ENCODE peak calls at places on chromosome X, in four cellular contexts. U, A, B and I are unnamed samples.

GRCh38 chrX:49287665-49288064 is 15.8 kb upstream of the GAGE10 start:
- DNase-seq in U (no peak), A (no peak), B (no peak), I (no peak)

GRCh38 chrX:131723646-131724045 is 179.8 kb downstream of the OR13H1 start:
- DNase-seq in B (no peak), A (no peak), U (no peak), I (no peak)

GRCh38 chrX:73847991-73848390 is 285.0 kb downstream of the CHIC1 start:
- DNase-seq in U (no peak), B (no peak), A (no peak), I (no peak)

GRCh38 chrX:101397779-101398178 is 7.0 kb downstream of the RPL36A start:
- DNase-seq in U (no peak), A (no peak), B (no peak), I (no peak)

GRCh38 chrX:10636337-10636736 is 16.0 kb upstream of the MID1 start:
- DNase-seq in B (no peak), U (no peak), A (peak; percentile 56), I (no peak)

GRCh38 chrX:47649781-47650163 is 591 bp downstream of the ELK1 start:
- DNase-seq in A (no peak), U (no peak), B (no peak), I (no peak)

GRCh38 chrX:19624754-19625153 is 109.4 kb upstream of the MAP3K15 start:
- DNase-seq in U (no peak), B (no peak), A (no peak), I (no peak)

GRCh38 chrX:103464071-103464773 is 55.1 kb downstream of the RAB40A start:
- DNase-seq in U (peak; percentile 25), A (peak; percentile 13), B (no peak), I (peak; percentile 26)

GRCh38 chrX:31314921-31315320 is 243.1 kb upstream of the FTHL17 start:
- DNase-seq in A (no peak), U (no peak), B (no peak), I (no peak)

GRCh38 chrX:154717824-154718223 is 33.1 kb downstream of the GAB3 start:
- DNase-seq in U (no peak), A (no peak), B (no peak), I (no peak)

GRCh38 chrX:27890611-27891010 is 82.8 kb downstream of the MAGEB10 start:
- DNase-seq in B (no peak), A (no peak), U (no peak), I (no peak)

GRCh38 chrX:97616883-97617510 is 733.3 kb downstream of the RPA4 start:
- DNase-seq in U (peak; percentile 17), A (peak; percentile 65), B (peak; percentile 26), I (peak; percentile 25)

GRCh38 chrX:153851981-153852380 is 21.6 kb upstream of the PDZD4 start:
- DNase-seq in B (no peak), A (no peak), U (no peak), I (no peak)

GRCh38 chrX:74023203-74023602 is 280.8 kb upstream of the ZCCHC13 start:
- DNase-seq in A (no peak), B (no peak), U (no peak), I (no peak)

GRCh38 chrX:40145001-40145631 is 47.4 kb upstream of the BCOR start:
- DNase-seq in A (no peak), U (no peak), B (no peak), I (no peak)

GRCh38 chrX:71923516-71923915 is 12.9 kb downstream of the NHSL2 start:
- DNase-seq in B (no peak), U (no peak), A (no peak), I (no peak)

GRCh38 chrX:108130889-108131288 is 39.3 kb downstream of the ATG4A start:
- DNase-seq in U (no peak), A (no peak), B (no peak), I (no peak)

GRCh38 chrX:24153175-24153795 is 3.8 kb downstream of the ZFX start:
- DNase-seq in A (no peak), U (no peak), B (no peak), I (no peak)

GRCh38 chrX:35886135-35886534 is 33.4 kb upstream of the CFAP47 start:
- DNase-seq in U (no peak), A (no peak), B (no peak), I (no peak)

GRCh38 chrX:145190801-145191389 is 56.4 kb upstream of the SPANXN1 start:
- DNase-seq in U (no peak), A (no peak), B (no peak), I (no peak)

GRCh38 chrX:19673334-19674040 is 158.2 kb upstream of the MAP3K15 start:
- DNase-seq in U (no peak), A (peak; percentile 85), B (no peak), I (no peak)

GRCh38 chrX:66110112-66110511 is 53.9 kb upstream of the HEPH start:
- DNase-seq in A (no peak), B (no peak), U (peak; percentile 10), I (peak; percentile 4)

GRCh38 chrX:19046343-19047215 is 62.7 kb upstream of the PHKA2 start:
- DNase-seq in A (no peak), B (no peak), U (no peak), I (no peak)

GRCh38 chrX:123173833-123174232 is 10.2 kb upstream of the GRIA3 start:
- DNase-seq in B (no peak), A (no peak), U (no peak), I (peak; percentile 13)

GRCh38 chrX:31279359-31279758 is 207.5 kb upstream of the FTHL17 start:
- DNase-seq in U (no peak), B (no peak), A (peak; percentile 8), I (no peak)

GRCh38 chrX:14026121-14026520 is 3.6 kb downstream of the GEMIN8 start:
- DNase-seq in A (no peak), U (no peak), B (no peak), I (no peak)

GRCh38 chrX:107537815-107538214 is 88.4 kb downstream of the FRMPD3 start:
- DNase-seq in B (no peak), A (peak; percentile 63), U (peak; percentile 12), I (peak; percentile 13)

GRCh38 chrX:47482065-47482511 is 934 bp downstream of the ZNF41 start:
- DNase-seq in A (no peak), B (no peak), U (no peak), I (no peak)

GRCh38 chrX:80237072-80237471 is 183.2 kb upstream of the TENT5D start:
- DNase-seq in U (no peak), A (no peak), B (no peak), I (no peak)